ENCODE peak calls at places on chromosomes 2 and 18, in seven cellular contexts. M, D, F, P, X, U and A are unnamed samples.
A peak's percentile ranks its signal among the peaks of the same experiment; 100 is the strongest.

GRCh38 chr2:98908909-98909308 is 27.1 kb downstream of the CRACDL start:
- DNase-seq in M (peak; percentile 22), D (peak; percentile 65), F (peak; percentile 41), P (no peak), X (no peak), U (peak; percentile 21), A (no peak)

GRCh38 chr2:96404446-96405373 is 69.1 kb downstream of the NCAPH start:
- DNase-seq in M (no peak), D (no peak), F (no peak), P (no peak), X (no peak), U (no peak), A (no peak)

GRCh38 chr2:200159366-200159720 is 147.2 kb upstream of the SPATS2L start:
- DNase-seq in M (peak; percentile 53), D (peak; percentile 77), F (no peak), P (no peak), X (no peak), U (peak; percentile 20), A (no peak)

GRCh38 chr2:10303174-10303633 is 500 bp downstream of the HPCAL1 start:
- DNase-seq in M (peak; percentile 39), D (no peak), F (no peak), P (no peak), X (no peak), U (no peak), A (no peak)

GRCh38 chr2:137336067-137336466 is 570.7 kb downstream of the THSD7B start:
- DNase-seq in M (no peak), D (no peak), F (no peak), P (no peak), X (no peak), U (no peak), A (no peak)

GRCh38 chr2:24820598-24821432 is 27.6 kb downstream of the CENPO start:
- DNase-seq in M (no peak), D (no peak), F (no peak), P (no peak), X (no peak), U (no peak), A (no peak)

GRCh38 chr18:6435731-6436130 is 21.0 kb upstream of the L3MBTL4 start:
- DNase-seq in M (no peak), D (no peak), F (no peak), P (no peak), X (no peak), U (no peak), A (no peak)

GRCh38 chr2:229852565-229852964 is 69.2 kb downstream of the TRIP12 start:
- DNase-seq in M (no peak), D (peak; percentile 71), F (peak; percentile 80), P (no peak), X (peak; percentile 29), U (peak; percentile 35), A (peak; percentile 24)

GRCh38 chr2:16763493-16763899 is 97.9 kb upstream of the CYRIA start:
- DNase-seq in M (no peak), D (no peak), F (no peak), P (no peak), X (no peak), U (no peak), A (no peak)

GRCh38 chr2:139946690-139947089 is 1166.5 kb upstream of the NXPH2 start:
- DNase-seq in M (no peak), D (no peak), F (no peak), P (no peak), X (no peak), U (no peak), A (no peak)

GRCh38 chr2:41847744-41848441 is 199.9 kb upstream of the PKDCC start:
- DNase-seq in M (peak; percentile 37), D (peak; percentile 42), F (no peak), P (no peak), X (no peak), U (no peak), A (no peak)

GRCh38 chr2:26706616-26707473 is 14.3 kb downstream of the KCNK3 start:
- DNase-seq in M (no peak), D (no peak), F (no peak), P (peak; percentile 92), X (no peak), U (no peak), A (no peak)

GRCh38 chr2:74514368-74515270 is at the start of gene TLX2:
- DNase-seq in M (no peak), D (peak; percentile 36), F (no peak), P (peak; percentile 25), X (no peak), U (no peak), A (no peak)

GRCh38 chr2:19078709-19079108 is 279.7 kb downstream of the OSR1 start:
- DNase-seq in M (peak; percentile 12), D (no peak), F (no peak), P (no peak), X (no peak), U (no peak), A (no peak)

DNA sequence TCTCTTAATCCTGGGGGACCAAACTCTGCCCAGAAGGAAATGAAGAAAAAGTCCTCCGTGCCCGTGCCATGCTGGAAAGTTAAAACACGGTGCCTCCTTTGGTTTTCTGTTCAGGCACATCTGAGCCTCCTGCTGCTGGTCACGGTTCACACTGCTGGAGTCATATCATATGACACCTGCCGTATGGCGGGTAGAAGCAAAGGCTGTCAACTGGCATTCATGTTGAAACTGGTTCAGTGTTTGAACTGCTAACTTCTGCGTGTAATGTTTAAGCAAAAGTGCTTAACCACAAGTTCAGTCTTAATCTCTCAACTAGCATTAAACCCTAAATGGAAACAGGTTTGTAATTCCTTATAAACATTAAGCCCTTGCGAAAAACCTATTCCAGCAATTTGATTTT is 3.1 kb downstream of the STK39 start:
- DNase-seq in M (peak; percentile 76), D (peak; percentile 25), F (peak; percentile 5), P (peak; percentile 45), X (no peak), U (no peak), A (no peak)
- TF ChIP-seq CTCF in M (no peak), D (no peak), F (no peak), P (no peak), X (no peak), U (no peak), A (no peak)

GRCh38 chr18:4524096-4524495 is 69.0 kb upstream of the DLGAP1 start:
- DNase-seq in M (no peak), D (no peak), F (no peak), P (no peak), X (no peak), U (no peak), A (no peak)
- TF ChIP-seq CTCF in M (no peak), D (no peak), F (no peak), P (no peak), X (no peak), U (no peak), A (no peak)

DNA sequence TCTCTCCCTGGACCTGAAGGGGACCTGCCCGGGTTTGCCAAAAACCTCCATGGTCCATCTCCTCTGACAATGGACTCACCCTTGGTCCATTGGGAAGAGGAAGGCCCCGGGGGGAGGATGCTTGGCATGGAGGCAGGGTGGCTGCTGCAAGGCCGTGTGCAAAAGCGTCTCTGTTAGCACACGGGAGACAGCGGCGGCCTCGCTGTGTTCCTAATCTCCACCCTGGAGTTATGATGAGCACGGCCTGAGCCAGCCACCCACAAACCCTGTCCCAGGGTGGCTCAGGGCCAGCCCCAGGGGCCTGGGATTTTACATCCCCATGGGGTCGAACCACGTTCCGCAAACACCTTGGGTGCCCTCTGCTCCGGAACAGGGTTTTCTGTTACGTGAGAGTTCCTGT is 35.8 kb downstream of the AQP12A start:
- DNase-seq in M (no peak), D (no peak), F (no peak), P (no peak), X (no peak), U (no peak), A (no peak)
- TF ChIP-seq CTCF in M (no peak), D (no peak), F (no peak), P (no peak), X (no peak), U (no peak), A (no peak)

DNA sequence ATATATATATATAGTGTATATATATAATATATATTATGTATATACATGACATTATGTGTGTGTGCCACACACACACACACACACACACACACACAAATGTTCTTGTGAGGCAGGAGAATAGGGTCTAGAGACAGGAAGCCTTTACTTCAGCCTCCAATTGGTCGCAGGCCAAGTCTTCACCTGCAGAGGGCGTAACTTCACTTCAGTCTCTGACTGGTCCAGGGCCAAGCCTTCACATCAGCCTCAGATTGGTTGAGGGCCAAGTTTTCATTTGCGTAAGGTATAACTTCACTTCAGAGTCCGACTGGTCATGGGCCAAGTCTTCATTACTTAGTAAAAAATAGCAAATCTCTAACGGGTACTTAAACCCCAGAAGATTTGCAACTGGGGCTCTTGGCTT is 13.2 kb upstream of the SS18 start:
- DNase-seq in M (no peak), D (no peak), F (peak; percentile 60), P (no peak), X (no peak), U (no peak), A (no peak)
- TF ChIP-seq CTCF in M (peak; percentile 39), D (no peak), F (peak; percentile 40), P (no peak), X (no peak), U (peak; percentile 24), A (peak; percentile 5)

DNA sequence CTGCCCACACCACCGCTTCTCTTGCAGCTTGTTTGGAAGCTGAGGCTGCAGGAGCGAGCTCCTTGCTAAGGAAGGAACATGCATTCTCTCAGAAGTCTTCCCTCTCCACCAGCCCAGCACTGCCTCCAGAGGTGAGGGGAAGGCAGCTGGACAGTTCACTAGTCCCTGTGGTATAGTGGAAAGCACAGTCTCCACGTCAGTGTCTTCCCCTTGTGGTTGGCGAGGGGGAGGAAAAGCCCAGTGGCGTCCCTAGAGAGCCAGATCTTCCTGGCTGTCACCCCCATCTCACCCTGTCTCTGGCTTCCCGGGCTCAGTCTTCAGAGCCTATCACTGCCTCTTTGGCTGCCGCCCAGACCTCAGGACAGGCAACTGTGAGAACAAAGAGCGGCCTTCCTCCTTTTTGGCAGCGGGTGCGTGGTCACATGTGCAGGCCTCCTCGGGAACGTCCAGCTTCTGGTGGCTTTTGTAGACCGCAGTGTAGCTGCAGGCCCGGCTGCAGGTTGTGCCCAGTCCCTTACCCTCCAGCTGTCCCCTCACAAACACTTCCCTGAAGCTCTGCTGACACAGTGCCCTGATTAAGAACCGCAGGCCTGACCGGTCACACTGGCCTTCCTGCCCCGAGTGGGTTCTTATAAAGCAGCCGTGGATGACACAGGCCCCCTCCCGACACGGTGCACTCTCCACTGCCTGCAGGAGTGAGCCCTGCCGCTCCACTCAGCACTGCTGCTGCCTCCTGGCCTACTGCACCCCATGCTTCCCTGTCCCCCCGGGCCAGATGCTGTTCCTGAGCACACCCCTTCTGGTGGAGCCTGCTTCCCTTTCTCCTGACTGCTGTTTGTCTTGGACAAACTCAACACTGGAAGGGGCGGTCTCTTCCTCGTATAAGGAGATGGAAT is 90.9 kb downstream of the RNF144A start:
- DNase-seq in M (peak; percentile 38), D (peak; percentile 33), F (no peak), P (peak; percentile 39), X (peak; percentile 95), U (no peak), A (no peak)
- TF ChIP-seq CTCF in M (peak; percentile 12), D (peak; percentile 17), F (no peak), P (peak; percentile 64), X (peak; percentile 71), U (no peak), A (peak; percentile 14)